ENCODE peak calls at places on chromosome 2, in six cellular contexts. N, I, K, C, W and R are unnamed samples.
A peak's percentile ranks its signal among the peaks of the same experiment; 100 is the strongest.

GRCh38 chr2:190860985-190861721 is 19.5 kb upstream of the GLS start:
- DNase-seq in W (no peak), K (no peak), I (peak; percentile 92), N (peak; percentile 73), C (no peak), R (no peak)

GRCh38 chr2:18167871-18168270 is 289.4 kb downstream of the KCNS3 start:
- DNase-seq in I (no peak), N (no peak), C (no peak), W (no peak), K (no peak), R (no peak)

GRCh38 chr2:145258903-145259579 is 739.1 kb upstream of the ZEB2 start:
- DNase-seq in K (no peak), C (peak; percentile 15), N (peak; percentile 12), W (no peak), I (peak; percentile 37), R (no peak)

GRCh38 chr2:40127890-40128548 is 323.9 kb downstream of the SLC8A1 start:
- DNase-seq in W (no peak), C (no peak), K (no peak), N (peak; percentile 97), I (peak; percentile 31), R (no peak)

GRCh38 chr2:178072383-178073301 is at the start of gene PDE11A:
- DNase-seq in C (peak; percentile 19), K (peak; percentile 80), I (peak; percentile 54), W (no peak), N (peak; percentile 66), R (no peak)

GRCh38 chr2:141778315-141778835 is 352.4 kb downstream of the LRP1B start:
- DNase-seq in K (no peak), I (peak; percentile 4), N (no peak), C (no peak), W (no peak), R (no peak)

GRCh38 chr2:205656426-205656795 is 25.9 kb upstream of the NRP2 start:
- DNase-seq in I (no peak), W (no peak), C (no peak), K (no peak), N (no peak), R (no peak)

GRCh38 chr2:42510191-42510929 is 16.6 kb upstream of the KCNG3 start:
- DNase-seq in I (peak; percentile 52), N (no peak), C (no peak), W (no peak), K (no peak), R (no peak)

GRCh38 chr2:202113571-202114142 is 40.6 kb downstream of the KIAA2012 start:
- DNase-seq in W (no peak), C (no peak), K (no peak), N (peak; percentile 45), I (no peak), R (no peak)

GRCh38 chr2:155841442-155841841 is 491.1 kb downstream of the NR4A2 start:
- DNase-seq in W (no peak), I (no peak), N (no peak), C (no peak), K (no peak), R (no peak)

GRCh38 chr2:196066794-196067382 is 1.7 kb downstream of the DNAH7 start:
- DNase-seq in C (no peak), I (peak; percentile 63), K (no peak), W (no peak), N (peak; percentile 35), R (no peak)

GRCh38 chr2:191618046-191618788 is 59.7 kb upstream of the NABP1 start:
- DNase-seq in K (no peak), W (no peak), I (no peak), C (no peak), N (no peak), R (no peak)

DNA sequence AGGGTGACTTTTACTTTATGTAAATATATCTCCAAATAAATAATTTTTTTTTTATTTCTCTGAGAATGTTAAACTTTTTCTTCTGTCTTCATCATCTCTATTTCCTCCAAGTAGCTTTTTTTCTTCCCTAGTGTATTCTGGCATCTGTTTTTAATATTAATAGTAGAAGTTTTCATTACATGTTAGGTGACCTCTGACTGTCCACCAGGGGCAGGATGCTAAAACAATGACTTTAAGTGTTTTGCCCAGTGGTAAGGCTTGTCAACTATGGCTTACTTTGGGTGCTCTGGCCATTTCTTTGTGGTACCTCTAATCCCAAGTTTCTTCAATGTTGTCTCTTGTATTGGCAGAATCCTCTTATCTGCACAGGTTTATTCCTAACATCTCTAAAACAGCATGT is 127.1 kb downstream of the SRBD1 start:
- DNase-seq in W (no peak), K (no peak), N (peak; percentile 9), C (no peak), I (peak; percentile 20), R (no peak)
- TF ChIP-seq CTCF in W (no peak), K (peak; percentile 67), N (no peak), C (no peak), I (peak; percentile 52), R (peak; percentile 45)

DNA sequence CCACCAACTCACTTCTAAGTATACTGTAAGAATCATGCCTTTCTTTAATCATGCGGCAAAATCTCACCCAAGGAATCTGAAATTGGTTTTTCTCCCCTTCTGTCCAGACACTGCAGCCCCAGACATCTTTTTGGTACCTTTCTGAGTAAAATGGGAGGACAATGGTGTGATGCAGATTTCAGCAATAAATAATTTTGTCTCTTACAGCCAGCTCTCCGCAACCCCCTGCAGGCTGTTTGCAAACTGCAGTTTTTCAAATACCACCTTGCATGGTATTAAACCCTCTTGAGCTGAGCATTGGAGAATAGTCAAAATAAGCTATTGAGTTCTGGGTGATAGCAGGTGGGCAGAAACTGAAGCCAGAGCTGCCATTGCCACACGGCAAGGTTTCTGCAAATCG is 32.2 kb downstream of the GPR39 start:
- DNase-seq in W (no peak), K (no peak), N (peak; percentile 55), C (no peak), I (peak; percentile 78), R (no peak)
- TF ChIP-seq CTCF in W (peak; percentile 47), K (peak; percentile 75), N (peak; percentile 75), C (no peak), I (peak; percentile 94), R (peak; percentile 81)

DNA sequence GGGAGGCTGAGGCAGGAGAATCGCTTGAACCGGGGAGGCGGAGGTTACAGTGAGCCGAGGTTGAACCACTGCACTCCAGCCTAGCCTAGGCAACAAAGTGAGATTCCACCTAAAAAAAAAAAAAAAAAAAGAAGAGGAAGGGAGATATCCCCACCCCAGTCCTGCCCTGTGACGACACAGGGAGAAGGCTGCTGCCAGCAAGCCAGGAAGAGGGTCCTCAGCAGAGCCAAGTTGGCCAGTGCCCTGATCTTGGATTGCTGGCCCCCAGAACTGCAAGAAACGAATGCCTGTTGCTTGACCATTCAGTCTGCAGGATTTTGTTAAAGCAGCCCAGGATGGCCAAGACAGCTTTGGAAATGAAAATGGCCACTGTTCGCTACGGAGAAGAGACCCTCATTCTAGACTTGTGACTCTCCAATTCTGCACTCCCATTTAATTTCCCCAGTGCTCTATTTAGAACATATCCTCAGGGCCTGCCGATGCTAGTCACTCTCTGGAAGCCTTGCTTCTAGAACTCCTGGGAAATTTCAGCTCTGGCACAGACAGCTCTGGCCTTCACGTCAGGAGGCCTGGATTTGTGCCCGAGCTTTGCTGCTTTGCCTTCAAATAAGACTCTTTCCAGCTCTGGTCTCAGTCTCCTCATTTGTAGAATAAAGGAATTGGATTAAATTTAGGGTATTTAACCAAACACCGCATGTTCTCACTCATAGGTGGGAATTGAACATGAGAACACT is 15.8 kb upstream of the AMMECR1L start:
- DNase-seq in C (no peak), I (peak; percentile 58), W (peak; percentile 40), K (no peak), N (peak; percentile 30), R (no peak)
- TF ChIP-seq CTCF in C (no peak), I (no peak), W (no peak), K (no peak), N (no peak), R (no peak)

GRCh38 chr2:64750001-64750816 is 96.5 kb upstream of the SERTAD2 start:
- DNase-seq in N (peak; percentile 33), C (peak; percentile 50), K (no peak), W (no peak), I (peak; percentile 35), R (no peak)
- TF ChIP-seq CTCF in N (no peak), C (no peak), K (no peak), W (no peak), I (no peak), R (no peak)

GRCh38 chr2:223696719-223697118 is 94.6 kb upstream of the SCG2 start:
- DNase-seq in W (no peak), K (no peak), N (peak; percentile 69), I (no peak), C (no peak), R (peak; percentile 39)

GRCh38 chr2:223700221-223700620 is 98.1 kb upstream of the SCG2 start:
- DNase-seq in I (no peak), C (no peak), W (no peak), N (no peak), K (no peak), R (no peak)

GRCh38 chr2:223697316-223697875 is 95.2 kb upstream of the SCG2 start:
- DNase-seq in I (no peak), N (no peak), W (no peak), K (no peak), C (no peak), R (no peak)

GRCh38 chr2:223701761-223702160 is 99.6 kb upstream of the SCG2 start:
- DNase-seq in N (no peak), C (no peak), I (no peak), W (no peak), K (no peak), R (no peak)

DNA sequence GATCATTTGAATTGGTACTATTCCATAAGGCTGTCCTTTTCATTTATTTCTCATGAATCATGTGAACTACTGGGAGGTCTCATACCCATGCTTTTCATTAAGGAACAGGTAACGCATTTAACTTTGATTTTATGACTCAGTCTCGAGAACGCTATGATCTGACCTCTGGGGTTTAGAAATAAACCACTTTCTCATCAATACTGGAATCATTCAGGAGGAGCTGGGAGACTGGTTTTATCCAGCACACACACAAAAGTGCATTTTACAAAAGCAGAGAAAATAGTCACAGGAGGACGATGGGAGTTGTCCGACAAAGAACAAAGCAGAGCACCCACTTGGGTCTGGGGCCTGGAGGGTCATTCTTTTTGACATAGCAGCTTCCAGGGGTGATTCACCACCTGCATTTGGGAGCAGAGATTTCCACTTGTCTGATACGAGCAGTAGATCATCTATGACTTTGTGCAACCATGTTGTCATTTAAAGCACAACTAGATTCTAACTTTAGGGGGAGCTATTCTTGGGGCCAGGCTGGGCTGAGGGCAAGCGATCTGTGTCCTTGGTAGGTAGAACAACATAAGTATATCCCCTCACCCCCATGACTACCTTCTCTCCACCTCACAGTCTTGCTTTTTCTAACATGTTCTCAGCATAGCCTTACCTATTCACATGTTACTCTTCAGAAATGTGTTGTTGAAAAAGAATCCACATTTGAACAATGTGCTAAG is 95.9 kb upstream of the SCG2 start:
- DNase-seq in N (peak; percentile 41), K (no peak), W (no peak), I (no peak), C (no peak), R (peak; percentile 40)
- TF ChIP-seq CTCF in N (no peak), K (no peak), W (no peak), I (no peak), C (no peak), R (peak; percentile 11)

GRCh38 chr2:38037757-38038615 is 38.0 kb downstream of the CYP1B1 start:
- DNase-seq in I (peak; percentile 92), K (no peak), N (peak; percentile 47), W (no peak), C (no peak), R (peak; percentile 18)
- TF ChIP-seq CTCF in I (peak; percentile 70), K (no peak), N (no peak), W (peak; percentile 24), C (no peak), R (peak; percentile 58)